ENCODE peak calls at places on chromosomes 1 and 21, in four cellular contexts. Z is thoracic aorta, N is Peyer's patch, L is GM23338. I is an unnamed sample.

GRCh38 chr1:110173466-110174117 is 23.3 kb downstream of the SLC6A17 start:
- DNase-seq in Z (no peak), N (no peak), L (peak), I (no peak)

GRCh38 chr1:176643536-176643935 is 180.6 kb downstream of the PAPPA2 start:
- DNase-seq in N (no peak), L (no peak), Z (no peak), I (no peak)

GRCh38 chr1:111535256-111536191 is 32.1 kb upstream of the ADORA3 start:
- DNase-seq in Z (no peak), N (no peak), L (no peak), I (no peak)

GRCh38 chr1:77953907-77954306 is 25.0 kb downstream of the FUBP1 start:
- DNase-seq in N (no peak), Z (no peak), L (no peak), I (no peak)

GRCh38 chr21:33543505-33544129 is 779 bp downstream of the SON start:
- DNase-seq in L (no peak), N (no peak), Z (no peak), I (peak)

GRCh38 chr1:27149084-27149483 is 5.8 kb downstream of the SLC9A1 start:
- DNase-seq in Z (no peak), L (no peak), N (no peak), I (no peak)

GRCh38 chr21:41779659-41780058 is 12.8 kb upstream of the RIPK4 start:
- DNase-seq in Z (no peak), L (no peak), N (no peak), I (no peak)

GRCh38 chr21:19864456-19864855 is 1133.8 kb upstream of the NCAM2 start:
- DNase-seq in L (no peak), Z (no peak), N (no peak), I (no peak)

GRCh38 chr21:27134513-27134912 is 167.6 kb upstream of the ADAMTS5 start:
- DNase-seq in Z (no peak), L (no peak), N (no peak), I (no peak)

GRCh38 chr1:72936151-72936740 is 653.9 kb upstream of the NEGR1 start:
- DNase-seq in N (no peak), L (no peak), Z (no peak), I (no peak)

GRCh38 chr1:66624412-66625060 is 90.6 kb downstream of the SGIP1 start:
- DNase-seq in N (no peak), Z (no peak), L (no peak), I (no peak)

GRCh38 chr1:37429038-37429437 is 45.3 kb upstream of the ZC3H12A start:
- DNase-seq in Z (no peak), N (no peak), L (no peak), I (no peak)

GRCh38 chr1:30929135-30929889 is 20.8 kb upstream of the SDC3 start:
- DNase-seq in N (no peak), L (peak), Z (no peak), I (no peak)

GRCh38 chr1:31199924-31200323 is 39.8 kb downstream of the NKAIN1 start:
- DNase-seq in N (no peak), L (no peak), Z (no peak), I (no peak)

GRCh38 chr1:38991638-38992449 is 768 bp downstream of the AKIRIN1 start:
- DNase-seq in L (peak), N (peak), Z (no peak), I (peak)

GRCh38 chr1:115338457-115338820 is 390 bp upstream of the NGF start:
- DNase-seq in Z (no peak), L (peak), N (no peak), I (no peak)

GRCh38 chr1:117096871-117097842 is 24.4 kb downstream of the TRIM45 start:
- DNase-seq in N (no peak), L (no peak), Z (no peak), I (no peak)

GRCh38 chr21:34367320-34367935 is 3.6 kb downstream of the KCNE2 start:
- DNase-seq in Z (no peak), N (no peak), L (peak), I (no peak)

GRCh38 chr1:31579374-31579773 is 3.1 kb downstream of the TINAGL1 start:
- DNase-seq in Z (no peak), L (no peak), N (no peak), I (no peak)

GRCh38 chr1:40379785-40380452 is 6.4 kb downstream of the SMAP2 start:
- DNase-seq in N (no peak), L (no peak), Z (no peak), I (no peak)
- H3K4me3 ChIP-seq in N (no peak), L (no peak), Z (no peak), I (no peak)

GRCh38 chr1:60425528-60425927 is 352.0 kb upstream of the C1orf87 start:
- DNase-seq in N (no peak), Z (no peak), L (peak), I (no peak)
- TF ChIP-seq CTCF in N (peak), Z (peak), L (peak), I (peak)

GRCh38 chr1:29166291-29166878 is 15.3 kb downstream of the SRSF4 start:
- DNase-seq in Z (no peak), N (no peak), L (no peak), I (no peak)

GRCh38 chr1:29164588-29164987 is 17.1 kb downstream of the SRSF4 start:
- DNase-seq in N (no peak), Z (no peak), L (peak), I (no peak)

GRCh38 chr1:29159773-29160172 is 21.9 kb downstream of the SRSF4 start:
- DNase-seq in N (no peak), L (no peak), Z (no peak), I (no peak)

GRCh38 chr1:29162476-29163138 is 19.1 kb downstream of the SRSF4 start:
- DNase-seq in N (no peak), L (no peak), Z (peak), I (no peak)

GRCh38 chr1:29161977-29162376 is 19.7 kb downstream of the SRSF4 start:
- DNase-seq in N (no peak), L (no peak), Z (no peak), I (no peak)
- H3K27ac ChIP-seq in N (no peak), L (peak), Z (no peak), I (no peak)

DNA sequence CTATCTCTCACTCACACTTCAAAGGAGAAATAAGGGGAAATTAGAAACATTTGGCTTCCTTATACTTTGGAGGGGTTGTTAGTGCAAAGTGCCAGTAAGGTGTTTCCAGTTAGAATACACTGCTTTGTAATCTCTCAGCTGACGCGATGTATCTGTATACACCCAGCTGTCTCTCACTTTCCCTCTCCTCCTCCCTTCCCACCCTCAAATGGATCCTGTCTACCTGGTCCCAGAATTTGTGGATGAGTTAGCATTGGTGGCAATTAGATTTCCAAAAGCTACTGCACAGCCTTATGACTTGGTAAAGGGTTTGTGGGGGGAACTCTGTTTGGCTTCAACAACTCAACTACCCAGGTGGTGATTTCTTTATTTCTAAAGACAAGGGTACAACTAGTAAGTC is 10.5 kb downstream of the ATP1B1 start:
- DNase-seq in L (no peak), Z (no peak), N (no peak), I (no peak)
- H3K4me3 ChIP-seq in L (no peak), Z (no peak), N (no peak), I (no peak)

DNA sequence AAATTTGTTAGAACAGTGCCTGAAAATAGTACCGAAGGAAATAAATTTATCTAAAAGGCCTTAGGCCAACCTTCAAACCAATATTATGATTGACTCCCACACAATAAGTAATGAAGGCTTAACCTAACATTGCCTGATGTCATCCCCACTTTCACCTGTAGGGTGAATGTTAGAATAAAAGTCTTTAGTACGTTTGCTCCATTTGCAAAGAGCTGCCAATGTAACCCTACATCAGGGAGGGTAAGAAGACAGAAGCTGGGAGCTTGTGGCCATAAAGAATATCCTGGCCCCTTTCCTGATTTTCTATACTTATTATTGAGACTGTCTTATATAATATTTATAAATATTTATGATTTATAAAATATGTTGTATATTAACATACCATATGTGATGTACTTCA is 661.8 kb upstream of the CXADR start:
- DNase-seq in L (peak), N (no peak), Z (no peak), I (no peak)
- TF ChIP-seq CTCF in L (peak), N (no peak), Z (no peak), I (no peak)

DNA sequence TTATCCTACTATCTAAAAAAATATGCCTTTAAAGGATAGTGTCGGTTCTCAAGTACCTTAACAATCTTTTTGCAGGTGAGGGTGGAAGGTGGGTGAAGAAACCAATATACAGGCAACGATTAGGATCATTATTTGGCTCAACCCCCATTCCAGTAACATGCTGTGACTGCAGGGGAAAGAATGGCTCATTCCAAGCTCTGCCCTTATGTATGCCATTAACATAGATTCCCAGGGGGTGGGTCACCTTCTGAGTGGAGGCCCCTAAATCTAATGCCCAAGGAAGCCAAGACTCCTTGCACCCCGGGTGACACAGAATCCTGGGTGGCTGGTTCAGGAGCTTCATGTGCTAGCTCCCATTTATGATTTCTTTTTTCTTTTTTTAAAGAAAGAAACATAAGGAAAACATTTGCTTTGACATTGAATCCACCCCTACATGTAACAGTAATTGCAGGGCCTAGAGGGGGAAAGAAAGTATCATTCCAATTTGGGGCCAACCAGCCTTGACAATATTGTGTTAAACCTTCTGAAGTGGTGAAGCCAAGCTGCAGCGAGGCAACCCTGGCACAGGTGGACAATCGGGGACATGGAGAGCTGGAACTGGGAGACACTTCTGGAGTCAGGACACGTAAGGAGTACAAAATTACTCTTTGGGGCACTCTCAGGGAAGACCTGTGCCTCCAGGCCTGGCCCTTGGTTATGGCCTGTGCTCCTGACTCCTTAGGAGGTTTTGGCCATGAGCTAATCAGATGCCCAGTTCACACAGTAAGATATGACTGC is 200.3 kb downstream of the PBX1 start:
- DNase-seq in N (no peak), Z (no peak), L (peak), I (no peak)
- H3K27ac ChIP-seq in N (no peak), Z (no peak), L (no peak), I (no peak)

GRCh38 chr1:89390707-89391106 is 26.8 kb downstream of the GBP6 start:
- DNase-seq in N (no peak), Z (no peak), L (no peak), I (no peak)
- H3K4me3 ChIP-seq in N (no peak), Z (no peak), L (no peak), I (no peak)